ENCODE peak calls at places on chromosomes 13 and 19, in six cellular contexts. One of them, this sample, is unnamed.

GRCh38 chr13:31261241-31261640 is 61.5 kb downstream of the B3GLCT start:
- DNase-seq in BJ: no peak
- DNase-seq in HFF-Myc: no peak
- DNase-seq in nephron progenitor cell: no peak
- DNase-seq in GM20000: no peak
- DNase-seq in mesothelial cell of epicardium: no peak
- DNase-seq in this sample: no peak

GRCh38 chr13:110409581-110409992 is 102.5 kb downstream of the COL4A2 start:
- DNase-seq in BJ: no peak
- DNase-seq in HFF-Myc: no peak
- DNase-seq in nephron progenitor cell: no peak
- DNase-seq in GM20000: no peak
- DNase-seq in mesothelial cell of epicardium: no peak
- DNase-seq in this sample: peak

GRCh38 chr13:102097708-102098107 is 304.1 kb downstream of the FGF14 start:
- DNase-seq in BJ: no peak
- DNase-seq in HFF-Myc: no peak
- DNase-seq in nephron progenitor cell: peak
- DNase-seq in GM20000: no peak
- DNase-seq in mesothelial cell of epicardium: no peak
- DNase-seq in this sample: no peak

GRCh38 chr13:24911135-24911524 is 147.2 kb downstream of the RNF17 start:
- DNase-seq in BJ: peak
- DNase-seq in HFF-Myc: peak
- DNase-seq in nephron progenitor cell: no peak
- DNase-seq in GM20000: no peak
- DNase-seq in mesothelial cell of epicardium: no peak
- DNase-seq in this sample: peak

GRCh38 chr13:60936281-60936680 is 479.4 kb downstream of the PCDH20 start:
- DNase-seq in BJ: no peak
- DNase-seq in HFF-Myc: no peak
- DNase-seq in nephron progenitor cell: no peak
- DNase-seq in GM20000: no peak
- DNase-seq in mesothelial cell of epicardium: no peak
- DNase-seq in this sample: no peak

GRCh38 chr13:32911506-32911905 is 104.7 kb upstream of the KL start:
- DNase-seq in BJ: no peak
- DNase-seq in HFF-Myc: no peak
- DNase-seq in nephron progenitor cell: peak
- DNase-seq in GM20000: peak
- DNase-seq in mesothelial cell of epicardium: no peak
- DNase-seq in this sample: peak

GRCh38 chr13:35566340-35566739 is 89.9 kb upstream of the MAB21L1 start:
- DNase-seq in BJ: no peak
- DNase-seq in HFF-Myc: peak
- DNase-seq in nephron progenitor cell: no peak
- DNase-seq in GM20000: no peak
- DNase-seq in mesothelial cell of epicardium: no peak
- DNase-seq in this sample: no peak

GRCh38 chr19:17243854-17244617 is 1.7 kb downstream of the NR2F6 start:
- DNase-seq in BJ: no peak
- DNase-seq in HFF-Myc: no peak
- DNase-seq in nephron progenitor cell: peak
- DNase-seq in GM20000: no peak
- DNase-seq in mesothelial cell of epicardium: no peak
- DNase-seq in this sample: peak

GRCh38 chr19:46391296-46392251 is 21.8 kb downstream of the CCDC8 start:
- DNase-seq in BJ: no peak
- DNase-seq in HFF-Myc: no peak
- DNase-seq in nephron progenitor cell: no peak
- DNase-seq in GM20000: no peak
- DNase-seq in mesothelial cell of epicardium: no peak
- DNase-seq in this sample: no peak

GRCh38 chr19:50328257-50329145 is 676 bp downstream of the KCNC3 start:
- DNase-seq in BJ: no peak
- DNase-seq in HFF-Myc: no peak
- DNase-seq in nephron progenitor cell: peak
- DNase-seq in GM20000: peak
- DNase-seq in mesothelial cell of epicardium: no peak
- DNase-seq in this sample: no peak

GRCh38 chr13:113077953-113078894 is 27.4 kb upstream of the F7 start:
- DNase-seq in BJ: no peak
- DNase-seq in HFF-Myc: no peak
- DNase-seq in nephron progenitor cell: no peak
- DNase-seq in GM20000: no peak
- DNase-seq in mesothelial cell of epicardium: no peak
- DNase-seq in this sample: no peak

DNA sequence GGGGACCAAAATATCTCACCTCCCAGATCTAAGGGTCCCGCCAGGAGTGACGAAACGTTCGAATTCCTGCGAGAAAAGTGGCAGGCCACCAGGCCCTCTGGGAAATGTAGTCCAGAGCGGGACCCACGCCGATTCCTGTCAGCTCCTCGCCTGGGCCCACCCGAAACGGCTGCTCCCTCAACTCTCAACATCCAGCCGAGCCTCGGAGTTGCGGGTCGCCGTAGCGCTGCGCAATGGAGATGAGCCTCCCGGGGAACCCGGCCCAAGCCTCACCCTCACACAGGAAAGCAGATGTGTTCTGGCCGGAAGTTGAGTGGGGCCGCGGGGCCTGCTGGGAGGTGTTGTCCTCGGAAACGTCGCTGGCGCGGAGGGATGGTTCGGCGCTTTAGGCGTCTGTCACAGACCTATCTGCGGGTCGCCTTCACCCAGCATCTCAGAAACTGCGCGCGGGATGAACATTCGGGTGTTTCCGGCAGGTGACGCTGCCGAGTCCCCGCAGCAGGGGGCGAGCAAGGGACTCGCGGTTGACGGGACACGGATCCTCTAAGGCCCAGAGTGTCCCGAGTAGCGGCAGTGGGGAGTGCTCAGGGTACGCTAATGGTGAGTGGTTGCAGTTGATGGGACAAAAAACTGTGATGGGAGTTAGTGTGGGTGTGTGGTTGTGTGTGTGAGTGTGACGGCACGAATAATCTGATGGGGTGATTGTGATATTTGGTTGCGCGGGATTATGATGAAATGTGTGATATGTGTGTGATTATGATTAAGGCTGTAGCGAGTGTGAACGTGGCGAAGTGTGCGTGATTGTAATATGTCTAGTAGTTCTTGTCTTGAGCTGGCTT is at the start of the genes ZNF568 and ZNF829:
- DNase-seq in BJ: peak
- DNase-seq in HFF-Myc: peak
- DNase-seq in nephron progenitor cell: peak
- DNase-seq in GM20000: peak
- DNase-seq in mesothelial cell of epicardium: peak
- DNase-seq in this sample: peak
- TF ChIP-seq CTCF in BJ: peak
- TF ChIP-seq CTCF in HFF-Myc: peak
- TF ChIP-seq CTCF in nephron progenitor cell: peak
- TF ChIP-seq CTCF in GM20000: peak
- TF ChIP-seq CTCF in mesothelial cell of epicardium: peak
- TF ChIP-seq CTCF in this sample: peak

GRCh38 chr13:51803422-51804294 is at the start of gene DHRS12:
- DNase-seq in BJ: no peak
- DNase-seq in HFF-Myc: no peak
- DNase-seq in nephron progenitor cell: peak
- DNase-seq in GM20000: peak
- DNase-seq in mesothelial cell of epicardium: peak
- DNase-seq in this sample: peak
- TF ChIP-seq CTCF in BJ: peak
- TF ChIP-seq CTCF in HFF-Myc: no peak
- TF ChIP-seq CTCF in nephron progenitor cell: no peak
- TF ChIP-seq CTCF in GM20000: no peak
- TF ChIP-seq CTCF in mesothelial cell of epicardium: no peak
- TF ChIP-seq CTCF in this sample: no peak

GRCh38 chr19:11322269-11323024 is 17.0 kb downstream of the RAB3D start:
- DNase-seq in BJ: no peak
- DNase-seq in HFF-Myc: no peak
- DNase-seq in nephron progenitor cell: no peak
- DNase-seq in GM20000: no peak
- DNase-seq in mesothelial cell of epicardium: no peak
- DNase-seq in this sample: no peak

GRCh38 chr19:11323601-11324078 is 15.8 kb downstream of the RAB3D start:
- DNase-seq in BJ: no peak
- DNase-seq in HFF-Myc: no peak
- DNase-seq in nephron progenitor cell: no peak
- DNase-seq in GM20000: no peak
- DNase-seq in mesothelial cell of epicardium: no peak
- DNase-seq in this sample: no peak

GRCh38 chr19:11324079-11324661 is 15.3 kb downstream of the RAB3D start:
- DNase-seq in BJ: peak
- DNase-seq in HFF-Myc: peak
- DNase-seq in nephron progenitor cell: no peak
- DNase-seq in GM20000: peak
- DNase-seq in mesothelial cell of epicardium: peak
- DNase-seq in this sample: peak

GRCh38 chr19:11324748-11325389 is 14.6 kb downstream of the RAB3D start:
- DNase-seq in BJ: no peak
- DNase-seq in HFF-Myc: no peak
- DNase-seq in nephron progenitor cell: no peak
- DNase-seq in GM20000: no peak
- DNase-seq in mesothelial cell of epicardium: no peak
- DNase-seq in this sample: no peak

DNA sequence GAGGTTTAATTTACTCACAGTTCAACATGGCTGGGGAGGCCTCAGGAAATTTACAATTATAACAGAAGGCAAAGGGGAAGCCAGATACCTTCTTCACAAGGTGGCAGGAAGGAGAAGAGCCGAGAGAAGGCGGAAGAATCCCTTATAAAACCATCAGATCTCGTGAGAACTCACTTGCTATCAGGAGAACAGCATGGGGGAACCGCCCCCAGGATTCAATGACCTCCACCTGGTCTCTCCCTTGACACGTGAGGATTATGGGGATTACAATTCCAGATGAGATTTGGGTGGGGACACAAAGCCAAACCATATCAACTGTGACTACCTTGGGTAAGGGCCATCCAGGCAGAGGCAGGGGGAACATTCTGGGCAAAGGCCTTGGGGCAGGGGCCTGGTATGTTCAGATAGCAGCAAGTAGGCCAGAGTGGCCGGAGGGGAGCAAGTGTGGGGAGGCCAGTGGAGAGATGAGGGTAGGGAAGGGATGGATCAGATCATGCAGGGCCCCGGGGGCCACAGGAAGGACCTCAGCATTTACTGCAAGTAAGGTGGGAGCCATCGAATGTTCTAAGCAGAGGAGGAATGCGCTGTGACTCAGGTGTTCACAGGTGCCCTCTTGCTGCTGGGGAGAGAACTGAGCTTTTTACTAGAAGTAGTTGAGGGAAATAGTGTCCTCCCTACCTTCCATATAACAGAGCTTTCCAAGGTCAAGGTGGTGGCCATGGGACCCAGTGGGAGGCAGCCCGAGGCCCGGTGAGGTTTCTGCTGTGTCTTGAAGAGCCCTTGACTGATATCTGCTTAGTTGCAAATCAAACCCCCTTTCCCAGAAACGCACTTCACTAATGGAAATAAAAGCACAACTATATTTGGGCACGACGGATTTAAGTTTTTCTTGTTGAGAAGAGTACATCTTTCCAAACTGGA is 18.0 kb downstream of the RAB3D start:
- DNase-seq in BJ: no peak
- DNase-seq in HFF-Myc: no peak
- DNase-seq in nephron progenitor cell: no peak
- DNase-seq in GM20000: no peak
- DNase-seq in mesothelial cell of epicardium: no peak
- DNase-seq in this sample: no peak
- TF ChIP-seq CTCF in BJ: no peak
- TF ChIP-seq CTCF in HFF-Myc: no peak
- TF ChIP-seq CTCF in nephron progenitor cell: no peak
- TF ChIP-seq CTCF in GM20000: no peak
- TF ChIP-seq CTCF in mesothelial cell of epicardium: no peak
- TF ChIP-seq CTCF in this sample: no peak

GRCh38 chr19:38032951-38033350 is 125.9 kb downstream of the SIPA1L3 start:
- DNase-seq in BJ: no peak
- DNase-seq in HFF-Myc: no peak
- DNase-seq in nephron progenitor cell: no peak
- DNase-seq in GM20000: no peak
- DNase-seq in mesothelial cell of epicardium: no peak
- DNase-seq in this sample: no peak
- TF ChIP-seq CTCF in BJ: no peak
- TF ChIP-seq CTCF in HFF-Myc: no peak
- TF ChIP-seq CTCF in nephron progenitor cell: no peak
- TF ChIP-seq CTCF in GM20000: no peak
- TF ChIP-seq CTCF in mesothelial cell of epicardium: no peak
- TF ChIP-seq CTCF in this sample: no peak

GRCh38 chr19:1863308-1863637 is at the start of gene KLF16:
- DNase-seq in BJ: no peak
- DNase-seq in HFF-Myc: no peak
- DNase-seq in nephron progenitor cell: no peak
- DNase-seq in GM20000: no peak
- DNase-seq in mesothelial cell of epicardium: no peak
- DNase-seq in this sample: no peak

GRCh38 chr19:1864480-1865171 is 1.2 kb upstream of the KLF16 start:
- DNase-seq in BJ: no peak
- DNase-seq in HFF-Myc: no peak
- DNase-seq in nephron progenitor cell: peak
- DNase-seq in GM20000: peak
- DNase-seq in mesothelial cell of epicardium: no peak
- DNase-seq in this sample: peak

GRCh38 chr19:1862424-1863307 is 713 bp downstream of the KLF16 start:
- DNase-seq in BJ: no peak
- DNase-seq in HFF-Myc: no peak
- DNase-seq in nephron progenitor cell: peak
- DNase-seq in GM20000: peak
- DNase-seq in mesothelial cell of epicardium: no peak
- DNase-seq in this sample: no peak

GRCh38 chr19:1865172-1866010 is 2.0 kb upstream of the KLF16 start:
- DNase-seq in BJ: no peak
- DNase-seq in HFF-Myc: no peak
- DNase-seq in nephron progenitor cell: no peak
- DNase-seq in GM20000: no peak
- DNase-seq in mesothelial cell of epicardium: no peak
- DNase-seq in this sample: no peak

DNA sequence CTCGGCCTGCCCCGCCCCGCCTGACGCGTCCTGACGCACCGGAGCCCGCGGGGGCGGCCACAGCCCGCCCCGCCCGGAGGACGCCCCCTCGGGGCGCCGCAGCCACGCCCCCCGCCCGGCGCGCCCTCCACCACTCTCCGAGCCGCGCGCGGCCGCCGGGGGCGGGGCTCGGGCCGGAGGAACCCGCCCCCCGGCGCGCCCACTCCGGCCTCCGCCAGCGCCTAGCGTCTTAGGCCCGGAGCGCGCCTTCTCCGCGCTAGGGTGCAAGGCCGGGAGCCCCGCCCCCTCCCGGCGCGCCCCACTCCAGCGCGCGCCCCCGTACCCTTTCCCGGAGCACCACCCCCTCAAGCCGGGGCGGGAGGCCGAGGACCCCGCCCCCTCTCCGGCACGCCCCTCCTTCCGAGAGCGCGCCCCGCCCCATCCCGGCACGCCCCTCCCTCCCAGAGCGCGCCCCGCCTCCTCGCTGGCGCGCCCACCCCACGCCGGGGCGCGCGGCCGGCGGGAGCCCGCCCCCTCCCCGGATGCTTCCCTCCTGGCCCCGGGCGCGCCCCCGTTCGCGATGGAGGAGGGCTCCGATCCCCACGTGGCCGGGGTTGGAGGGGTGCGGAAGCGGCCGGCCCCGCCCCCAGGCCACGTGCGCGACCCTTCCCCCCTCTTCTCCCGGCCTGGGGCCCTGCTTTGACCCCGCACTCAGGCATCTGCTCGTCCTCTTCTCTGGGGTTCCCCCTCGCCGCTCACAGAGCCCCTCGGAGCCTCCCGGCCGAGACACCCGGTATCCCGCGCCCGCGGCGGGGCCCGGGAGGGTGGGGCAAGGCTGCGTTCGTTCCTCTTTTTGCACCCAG is 480 bp upstream of the KLF16 start:
- DNase-seq in BJ: peak
- DNase-seq in HFF-Myc: peak
- DNase-seq in nephron progenitor cell: peak
- DNase-seq in GM20000: peak
- DNase-seq in mesothelial cell of epicardium: peak
- DNase-seq in this sample: peak
- TF ChIP-seq CTCF in BJ: no peak
- TF ChIP-seq CTCF in HFF-Myc: no peak
- TF ChIP-seq CTCF in nephron progenitor cell: no peak
- TF ChIP-seq CTCF in GM20000: no peak
- TF ChIP-seq CTCF in mesothelial cell of epicardium: no peak
- TF ChIP-seq CTCF in this sample: no peak

This sample was measured in HFFc6.